ENCODE peak calls at places on chromosomes 11 and 22, in ten cellular contexts. P is right atrium auricular region; F is AG04450; O is CD4-positive, alpha-beta memory T cell; Z is thyroid gland; M is GM23248; E is colonic mucosa; T is stomach; Y is sigmoid colon; Q is psoas muscle. U is an unnamed sample.

GRCh38 chr22:22959147-22959827 is 71.7 kb downstream of the IGLL5 start:
- DNase-seq in P (peak; percentile 78), F (peak; percentile 36), O (peak; percentile 68), Z (peak; percentile 83), M (peak; percentile 65), E (peak; percentile 71), T (peak; percentile 87), Y (peak; percentile 83), Q (peak; percentile 79), U (peak; percentile 36)

GRCh38 chr11:7872913-7873312 is 58.2 kb downstream of the OR10A6 start:
- DNase-seq in P (no peak), F (no peak), O (no peak), Z (no peak), M (no peak), E (no peak), T (no peak), Y (no peak), Q (no peak), U (no peak)

GRCh38 chr11:98047647-98048046 is 973.1 kb upstream of the CNTN5 start:
- DNase-seq in P (no peak), F (no peak), O (no peak), Z (no peak), M (no peak), E (no peak), T (no peak), Y (no peak), Q (no peak), U (no peak)

GRCh38 chr11:88332851-88333250 is 4.7 kb downstream of the CTSC start:
- DNase-seq in P (no peak), F (no peak), O (no peak), Z (no peak), M (peak; percentile 79), E (no peak), T (no peak), Y (no peak), Q (no peak), U (no peak)

GRCh38 chr11:92886243-92886905 is 83.1 kb upstream of the MTNR1B start:
- DNase-seq in P (no peak), F (peak; percentile 11), O (no peak), Z (peak; percentile 30), M (peak; percentile 61), E (peak; percentile 58), T (no peak), Y (no peak), Q (no peak), U (no peak)

GRCh38 chr22:37021041-37021440 is 1.5 kb downstream of the MPST start:
- DNase-seq in P (no peak), F (no peak), O (no peak), Z (no peak), M (no peak), E (peak; percentile 71), T (no peak), Y (no peak), Q (peak; percentile 16), U (no peak)

GRCh38 chr11:11817957-11818356 is 23.8 kb upstream of the USP47 start:
- DNase-seq in P (no peak), F (no peak), O (no peak), Z (no peak), M (no peak), E (no peak), T (no peak), Y (no peak), Q (no peak), U (no peak)

GRCh38 chr11:118274184-118274583 is 10.1 kb upstream of the MPZL2 start:
- DNase-seq in P (no peak), F (no peak), O (no peak), Z (no peak), M (no peak), E (no peak), T (no peak), Y (no peak), Q (no peak), U (no peak)

GRCh38 chr22:44542561-44543222 is 44.7 kb upstream of the RTL6 start:
- DNase-seq in P (no peak), F (no peak), O (no peak), Z (no peak), M (no peak), E (no peak), T (no peak), Y (peak; percentile 61), Q (no peak), U (no peak)

GRCh38 chr11:8311366-8311765 is 47.7 kb upstream of the LMO1 start:
- DNase-seq in P (no peak), F (no peak), O (no peak), Z (no peak), M (no peak), E (no peak), T (no peak), Y (peak; percentile 42), Q (peak; percentile 40), U (no peak)

GRCh38 chr11:3166268-3167142 is 1.4 kb upstream of the OSBPL5 start:
- DNase-seq in P (no peak), F (no peak), O (no peak), Z (no peak), M (no peak), E (peak; percentile 64), T (no peak), Y (no peak), Q (peak; percentile 47), U (no peak)

GRCh38 chr22:19764050-19764593 is 3.5 kb downstream of the TBX1 start:
- DNase-seq in P (no peak), F (no peak), O (no peak), Z (no peak), M (no peak), E (no peak), T (no peak), Y (no peak), Q (no peak), U (no peak)

GRCh38 chr22:19766235-19766505 is 5.6 kb downstream of the TBX1 start:
- DNase-seq in P (no peak), F (no peak), O (no peak), Z (no peak), M (no peak), E (no peak), T (no peak), Y (no peak), Q (peak; percentile 33), U (no peak)

GRCh38 chr22:19765477-19766234 is 5.1 kb downstream of the TBX1 start:
- DNase-seq in P (no peak), F (no peak), O (no peak), Z (no peak), M (peak; percentile 27), E (no peak), T (no peak), Y (no peak), Q (no peak), U (no peak)

GRCh38 chr22:19763141-19764049 is 2.8 kb downstream of the TBX1 start:
- DNase-seq in P (no peak), F (no peak), O (no peak), Z (no peak), M (no peak), E (no peak), T (no peak), Y (no peak), Q (no peak), U (no peak)

GRCh38 chr22:19764636-19765476 is 4.3 kb downstream of the TBX1 start:
- DNase-seq in P (no peak), F (no peak), O (no peak), Z (no peak), M (no peak), E (no peak), T (no peak), Y (no peak), Q (no peak), U (no peak)
- H3K4me3 ChIP-seq in P (no peak overlapping the region), F (no peak overlapping the region), O (no peak overlapping the region), Z (no peak overlapping the region), M (no peak overlapping the region), E (no peak overlapping the region), T (no peak overlapping the region), Y (no peak overlapping the region), Q (no peak overlapping the region), U (no peak overlapping the region)

GRCh38 chr11:128692750-128693578 is 908 bp upstream of the FLI1 start:
- DNase-seq in P (no peak), F (no peak), O (peak; percentile 43), Z (no peak), M (peak; percentile 87), E (no peak), T (no peak), Y (no peak), Q (peak; percentile 66), U (peak; percentile 29)

GRCh38 chr11:128695539-128696221 is 1.8 kb downstream of the FLI1 start:
- DNase-seq in P (no peak), F (no peak), O (peak; percentile 62), Z (no peak), M (peak; percentile 35), E (no peak), T (no peak), Y (peak; percentile 77), Q (no peak), U (no peak)

GRCh38 chr11:128691802-128692749 is 1.8 kb upstream of the FLI1 start:
- DNase-seq in P (no peak), F (no peak), O (no peak), Z (no peak), M (peak; percentile 32), E (no peak), T (no peak), Y (no peak), Q (peak; percentile 50), U (no peak)

GRCh38 chr11:128696930-128697329 is 3.1 kb downstream of the FLI1 start:
- DNase-seq in P (no peak), F (no peak), O (no peak), Z (no peak), M (no peak), E (no peak), T (no peak), Y (no peak), Q (no peak), U (no peak)

GRCh38 chr11:128694618-128695481 is 978 bp downstream of the FLI1 start:
- DNase-seq in P (no peak), F (no peak), O (peak; percentile 35), Z (no peak), M (peak; percentile 56), E (no peak), T (no peak), Y (peak; percentile 69), Q (peak; percentile 64), U (no peak)
- H3K27ac ChIP-seq in P (peak overlapping the region; percentile 84), F (peak overlapping the region; percentile 31), O (peak overlapping the region; percentile 77), Z (peak overlapping the region; percentile 89), M (peak overlapping the region; percentile 92), E (peak overlapping the region; percentile 80), T (peak overlapping the region; percentile 92), Y (peak overlapping the region; percentile 80), Q (peak overlapping the region; percentile 75), U (peak overlapping the region; percentile 87)

DNA sequence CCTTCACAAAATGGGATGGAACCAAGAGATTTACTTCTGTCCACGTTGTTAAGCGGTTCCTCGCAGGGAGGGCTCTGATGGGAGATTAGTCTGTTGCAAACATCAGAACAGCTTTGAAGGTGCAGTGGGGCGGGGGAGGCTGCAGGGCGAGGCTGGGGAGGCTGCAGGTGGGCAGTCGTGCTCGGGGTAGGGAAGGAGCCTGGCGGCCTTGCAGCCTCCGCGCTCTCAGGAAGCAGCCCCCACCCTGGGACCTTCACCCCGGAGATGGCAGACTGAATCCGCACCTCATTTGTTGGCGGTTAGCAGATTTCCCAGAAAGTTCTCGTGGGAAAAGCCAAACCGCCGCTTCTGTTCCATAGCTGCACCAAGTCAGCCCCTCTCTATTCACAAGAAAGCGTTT is 237.3 kb downstream of the BRD1 start:
- DNase-seq in P (no peak), F (no peak), O (no peak), Z (no peak), M (no peak), E (no peak), T (no peak), Y (peak; percentile 44), Q (no peak), U (no peak)
- H3K9me3 ChIP-seq in P (no peaks in the 10 kb centered on the region), F (peaks cover 84% of the 10 kb centered on the region), O (no peaks in the 10 kb centered on the region), Z (no peaks in the 10 kb centered on the region), M (no peaks in the 10 kb centered on the region), E (no peaks in the 10 kb centered on the region), T (no peaks in the 10 kb centered on the region), Y (no peaks in the 10 kb centered on the region), Q (no peaks in the 10 kb centered on the region), U (no peaks in the 10 kb centered on the region)

GRCh38 chr11:64314146-64314804 is 3.1 kb downstream of the TRMT112 start:
- DNase-seq in P (no peak), F (no peak), O (no peak), Z (no peak), M (peak; percentile 52), E (no peak), T (no peak), Y (no peak), Q (no peak), U (no peak)
- H3K4me3 ChIP-seq in P (peak overlapping the region; percentile 1), F (no peak overlapping the region), O (no peak overlapping the region), Z (no peak overlapping the region), M (peak overlapping the region; percentile 58), E (no peak overlapping the region), T (peak overlapping the region; percentile 16), Y (no peak overlapping the region), Q (peak overlapping the region; percentile 46), U (no peak overlapping the region)